ENCODE peak calls at places on chromosomes 12 and 14, in four cellular contexts. U is IMR-90, N is K562, Z is keratinocyte. H is an unnamed sample.

GRCh38 chr12:5648692-5649338 is 216.9 kb downstream of the NTF3 start:
- DNase-seq in U (peak; percentile 58), N (peak; percentile 7), Z (no peak), H (no peak)

GRCh38 chr14:24418492-24418873 is 11.0 kb downstream of the CBLN3 start:
- DNase-seq in U (no peak), N (no peak), Z (peak; percentile 81), H (peak; percentile 78)

GRCh38 chr12:132366341-132366861 is 37.0 kb upstream of the GALNT9 start:
- DNase-seq in U (no peak), N (no peak), Z (no peak), H (no peak)

GRCh38 chr12:49052451-49053208 is 8.0 kb downstream of the KMT2D start:
- DNase-seq in U (no peak), N (no peak), Z (no peak), H (no peak)

GRCh38 chr12:129186952-129187351 is 333.7 kb downstream of the GLT1D1 start:
- DNase-seq in U (no peak), N (no peak), Z (no peak), H (no peak)

GRCh38 chr12:111084172-111084571 is 163.8 kb upstream of the MYL2 start:
- DNase-seq in U (no peak), N (no peak), Z (no peak), H (no peak)

GRCh38 chr12:127596881-127597280 is 670.1 kb upstream of the TMEM132C start:
- DNase-seq in U (no peak), N (no peak), Z (no peak), H (no peak)

GRCh38 chr14:97851438-97851995 is 1054.3 kb downstream of the VRK1 start:
- DNase-seq in U (no peak), N (no peak), Z (no peak), H (no peak)

GRCh38 chr14:80954771-80955299 is 586 bp upstream of the TSHR start:
- DNase-seq in U (peak; percentile 72), N (peak; percentile 49), Z (no peak), H (peak; percentile 80)

GRCh38 chr14:32560213-32560857 is 231.2 kb downstream of the AKAP6 start:
- DNase-seq in U (peak; percentile 82), N (peak; percentile 43), Z (peak; percentile 81), H (peak; percentile 76)

GRCh38 chr14:91068642-91069041 is 8.2 kb upstream of the RPS6KA5 start:
- DNase-seq in U (no peak), N (no peak), Z (no peak), H (no peak)

GRCh38 chr12:116661341-116661740 is 76.5 kb downstream of the SPRING1 start:
- DNase-seq in U (no peak), N (no peak), Z (no peak), H (no peak)

GRCh38 chr12:94134226-94134795 is 14.1 kb upstream of the PLXNC1 start:
- DNase-seq in U (peak; percentile 62), N (peak; percentile 73), Z (peak; percentile 17), H (peak; percentile 56)

GRCh38 chr12:108768591-108769500 is 37.5 kb upstream of the CORO1C start:
- DNase-seq in U (no peak), N (peak; percentile 39), Z (no peak), H (no peak)

GRCh38 chr14:48350971-48351370 is 675.6 kb upstream of the MDGA2 start:
- DNase-seq in U (peak; percentile 66), N (no peak), Z (peak; percentile 1), H (no peak)

GRCh38 chr14:65084554-65085190 is 17.6 kb downstream of the MAX start:
- DNase-seq in U (no peak), N (no peak), Z (no peak), H (no peak)

GRCh38 chr14:93906341-93907329 is 20.5 kb upstream of the FAM181A start:
- DNase-seq in U (peak; percentile 17), N (peak; percentile 68), Z (peak; percentile 13), H (no peak)

GRCh38 chr12:27779416-27779815 is 617 bp upstream of the KLHL42 start:
- DNase-seq in U (no peak), N (no peak), Z (no peak), H (peak; percentile 25)

GRCh38 chr12:26242683-26243082 is 47.3 kb downstream of the SSPN start:
- DNase-seq in U (no peak), N (no peak), Z (no peak), H (no peak)

GRCh38 chr12:98737327-98737722 is 92.2 kb downstream of the APAF1 start:
- DNase-seq in U (peak; percentile 10), N (no peak), Z (no peak), H (peak; percentile 20)

GRCh38 chr12:27123642-27124041 is 41.3 kb upstream of the C12orf71 start:
- DNase-seq in U (no peak), N (peak; percentile 27), Z (no peak), H (peak; percentile 14)

GRCh38 chr14:57823015-57823660 is 42.8 kb downstream of the SLC35F4 start:
- DNase-seq in U (no peak), N (no peak), Z (no peak), H (no peak)

GRCh38 chr12:10721654-10722501 is 1.2 kb downstream of the YBX3 start:
- DNase-seq in U (peak; percentile 99), N (peak; percentile 32), Z (no peak), H (peak; percentile 100)

GRCh38 chr12:47982311-47982710 is 18.9 kb downstream of the TMEM106C start:
- DNase-seq in U (no peak), N (no peak), Z (no peak), H (no peak)

GRCh38 chr12:57005980-57006808 is at the start of gene ZBTB39:
- DNase-seq in U (peak; percentile 35), N (peak; percentile 96), Z (no peak), H (peak; percentile 37)

GRCh38 chr12:59459966-59460365 is 135.9 kb upstream of the SLC16A7 start:
- DNase-seq in U (peak; percentile 28), N (no peak), Z (no peak), H (peak; percentile 17)

GRCh38 chr12:117468016-117468415 is 106.6 kb upstream of the NOS1 start:
- DNase-seq in U (no peak), N (no peak), Z (no peak), H (no peak)

GRCh38 chr12:101697930-101698781 is 716 bp downstream of the CHPT1 start:
- DNase-seq in U (peak; percentile 7), N (peak; percentile 52), Z (no peak), H (peak; percentile 46)

GRCh38 chr14:106318700-106319099 is 792.3 kb downstream of the TMEM121 start:
- DNase-seq in U (no peak), N (peak; percentile 53), Z (no peak), H (no peak)

GRCh38 chr14:36901846-36902245 is 240.2 kb downstream of the PAX9 start:
- DNase-seq in U (peak; percentile 2), N (no peak), Z (no peak), H (no peak)

GRCh38 chr12:73262788-73263381 is 990.7 kb downstream of the TRHDE start:
- DNase-seq in U (no peak), N (no peak), Z (no peak), H (no peak)

GRCh38 chr14:94330857-94331256 is 7.7 kb upstream of the SERPINA6 start:
- DNase-seq in U (no peak), N (no peak), Z (no peak), H (no peak)

GRCh38 chr12:62720661-62721330 is 214.2 kb downstream of the PPM1H start:
- DNase-seq in U (peak; percentile 83), N (no peak), Z (no peak), H (peak; percentile 48)

GRCh38 chr12:121128908-121129704 is 3.6 kb upstream of the P2RX7 start:
- DNase-seq in U (peak; percentile 27), N (peak; percentile 87), Z (no peak), H (peak; percentile 79)

GRCh38 chr12:1842183-1842904 is 22.0 kb downstream of the LRTM2 start:
- DNase-seq in U (no peak), N (no peak), Z (no peak), H (no peak)

GRCh38 chr12:51871918-51872688 is 15.8 kb upstream of the ANKRD33 start:
- DNase-seq in U (no peak), N (no peak), Z (no peak), H (no peak)

GRCh38 chr12:80632835-80633234 is 74.6 kb upstream of the MYF6 start:
- DNase-seq in U (no peak), N (no peak), Z (no peak), H (no peak)

GRCh38 chr12:121538699-121539061 is 42.1 kb downstream of the KDM2B start:
- DNase-seq in U (peak; percentile 29), N (peak; percentile 44), Z (no peak), H (no peak)

GRCh38 chr14:58736606-58737005 is 98.8 kb downstream of the DACT1 start:
- DNase-seq in U (no peak), N (no peak), Z (no peak), H (no peak)

DNA sequence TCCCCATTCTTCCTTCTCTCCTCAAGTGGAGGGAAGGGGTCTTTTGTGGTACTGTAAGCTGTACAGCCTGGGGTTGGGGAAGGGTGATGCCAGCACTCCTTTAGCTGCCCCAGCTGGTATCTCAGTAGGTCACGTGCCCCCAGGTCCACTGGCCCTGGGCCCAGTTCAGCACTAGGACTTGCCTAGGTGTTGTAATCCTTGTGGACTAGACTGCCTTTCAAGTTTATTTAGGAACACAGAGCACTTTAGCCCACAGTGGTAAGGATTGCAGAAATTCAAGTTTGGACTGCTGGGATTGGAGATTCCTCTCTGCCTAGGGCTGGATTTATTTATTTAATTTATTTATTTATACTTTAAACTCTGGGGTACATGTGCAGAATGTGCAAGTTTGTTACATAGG is 569.6 kb downstream of the AACS start:
- DNase-seq in U (no peak), N (no peak), Z (no peak), H (no peak)
- H3K9me1 ChIP-seq in U (no peaks in the 10 kb centered on the region), N (no peaks in the 10 kb centered on the region), Z (no peaks in the 10 kb centered on the region), H (no peaks in the 10 kb centered on the region)

GRCh38 chr14:23356036-23356435 is 3.3 kb upstream of the SLC22A17 start:
- DNase-seq in U (no peak), N (no peak), Z (no peak), H (no peak)
- H3K9me1 ChIP-seq in U (peaks cover 6% of the 10 kb centered on the region), N (no peaks in the 10 kb centered on the region), Z (no peaks in the 10 kb centered on the region), H (no peaks in the 10 kb centered on the region)

GRCh38 chr12:12995088-12995487 is 5.0 kb downstream of the HEBP1 start:
- DNase-seq in U (no peak), N (no peak), Z (no peak), H (no peak)
- H3K9me1 ChIP-seq in U (peaks cover 12% of the 10 kb centered on the region), N (no peaks in the 10 kb centered on the region), Z (no peaks in the 10 kb centered on the region), H (no peaks in the 10 kb centered on the region)

DNA sequence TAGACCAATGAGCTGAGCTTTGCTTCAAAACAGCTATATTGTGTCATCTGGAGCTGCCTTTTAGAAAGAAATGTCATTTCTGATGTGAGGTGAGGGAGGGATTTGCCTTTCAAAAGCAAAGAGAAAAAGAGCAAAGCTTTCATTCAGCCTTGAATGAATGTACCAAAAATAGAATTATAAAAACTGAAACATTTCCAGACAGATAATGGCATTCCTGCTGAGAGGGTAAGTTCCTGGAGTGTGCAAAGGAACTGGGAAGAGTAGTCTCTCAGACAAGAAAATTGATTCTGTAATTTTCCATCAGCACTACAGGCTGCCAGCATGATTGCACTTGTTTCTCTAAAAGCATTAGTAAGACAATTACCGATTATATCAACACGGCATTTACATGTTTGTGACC is 710.1 kb downstream of the LRFN5 start:
- DNase-seq in U (no peak), N (no peak), Z (no peak), H (no peak)
- H3K9me1 ChIP-seq in U (no peaks in the 10 kb centered on the region), N (no peaks in the 10 kb centered on the region), Z (no peaks in the 10 kb centered on the region), H (no peaks in the 10 kb centered on the region)

GRCh38 chr14:75537071-75537470 is 14.8 kb downstream of the BATF start:
- DNase-seq in U (no peak), N (no peak), Z (no peak), H (no peak)

GRCh38 chr14:75539165-75539561 is 16.9 kb downstream of the BATF start:
- DNase-seq in U (no peak), N (no peak), Z (no peak), H (no peak)

GRCh38 chr14:75542585-75543091 is 20.4 kb downstream of the BATF start:
- DNase-seq in U (no peak), N (peak; percentile 23), Z (no peak), H (no peak)

GRCh38 chr14:75540479-75540851 is 18.2 kb downstream of the BATF start:
- DNase-seq in U (no peak), N (no peak), Z (no peak), H (no peak)

GRCh38 chr14:75539562-75540478 is 17.6 kb downstream of the BATF start:
- DNase-seq in U (no peak), N (peak; percentile 54), Z (no peak), H (no peak)
- H3K9me1 ChIP-seq in U (peaks cover 3% of the 10 kb centered on the region), N (no peaks in the 10 kb centered on the region), Z (no peaks in the 10 kb centered on the region), H (no peaks in the 10 kb centered on the region)